ENCODE peak calls at places on chromosomes 5 and 9, in five cellular contexts. D, I, T, L and Y are unnamed samples.

GRCh38 chr9:129853614-129854013 is 18.4 kb downstream of the USP20 start:
- DNase-seq in L (no peak), I (no peak), D (no peak), T (no peak), Y (no peak)

GRCh38 chr5:76419597-76419996 is 16.5 kb downstream of the IQGAP2 start:
- DNase-seq in L (no peak), I (no peak), D (no peak), T (no peak), Y (no peak)

GRCh38 chr9:19564396-19565061 is 155.7 kb downstream of the ACER2 start:
- DNase-seq in T (no peak), D (no peak), L (no peak), I (no peak), Y (no peak)

GRCh38 chr5:58922392-58923171 is 339.7 kb downstream of the RAB3C start:
- DNase-seq in L (no peak), D (peak; percentile 74), T (no peak), I (peak; percentile 55), Y (peak; percentile 92)

GRCh38 chr9:100720922-100721321 is 143.0 kb downstream of the CAVIN4 start:
- DNase-seq in T (no peak), D (peak; percentile 95), L (no peak), I (no peak), Y (no peak)

GRCh38 chr9:79221084-79221483 is 350.7 kb upstream of the TLE4 start:
- DNase-seq in D (peak; percentile 86), T (no peak), L (peak; percentile 87), I (no peak), Y (peak; percentile 49)

GRCh38 chr5:127313847-127314473 is 23.4 kb downstream of the MEGF10 start:
- DNase-seq in I (peak; percentile 82), D (peak; percentile 70), T (peak; percentile 19), L (peak; percentile 39), Y (peak; percentile 61)

GRCh38 chr9:23824241-23825142 is 1.5 kb downstream of the ELAVL2 start:
- DNase-seq in D (no peak), L (peak; percentile 60), I (peak; percentile 64), T (no peak), Y (no peak)

GRCh38 chr5:150636391-150637244 is 3.8 kb upstream of the SYNPO start:
- DNase-seq in L (peak; percentile 71), T (no peak), I (no peak), D (peak; percentile 76), Y (peak; percentile 85)

GRCh38 chr5:103027267-103027666 is 92.7 kb downstream of the GIN1 start:
- DNase-seq in T (no peak), I (no peak), L (no peak), D (no peak), Y (no peak)
- H3K27ac ChIP-seq in T (no peak overlapping the region), I (no peak overlapping the region), L (no peak overlapping the region), D (no peak overlapping the region), Y (no peak overlapping the region)

DNA sequence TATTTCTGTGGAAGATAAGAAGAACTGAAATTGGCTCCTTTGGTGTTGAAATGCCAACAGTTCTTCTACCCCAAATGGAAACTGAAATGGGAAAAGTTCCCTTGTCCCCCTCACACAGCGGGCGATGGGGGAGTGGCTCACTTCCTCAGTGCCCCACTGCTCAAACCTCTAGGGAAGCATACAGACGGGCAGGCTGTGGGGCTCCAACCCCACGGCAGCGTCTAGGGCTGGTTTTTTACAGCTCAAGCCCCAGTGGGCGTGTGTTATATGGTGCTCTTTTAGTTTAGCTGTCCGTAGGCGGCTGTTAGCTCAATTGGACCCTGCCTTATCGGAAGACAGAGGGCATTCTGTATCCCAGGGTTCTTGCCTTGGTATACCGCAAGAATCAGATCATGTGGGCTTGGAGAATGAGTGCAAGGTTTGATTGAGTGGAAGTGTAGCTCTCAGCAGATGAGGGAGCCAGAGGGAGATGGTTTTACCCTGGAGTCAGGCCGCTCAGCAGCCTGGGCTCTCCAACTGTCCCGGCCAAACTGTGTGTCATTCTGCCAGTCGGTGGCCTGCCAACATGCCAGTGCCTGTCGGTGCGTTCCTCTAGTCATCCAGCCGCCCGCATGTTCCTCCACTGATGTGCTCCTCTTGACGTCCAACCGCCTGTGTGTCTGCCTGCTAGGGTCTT is 166.4 kb upstream of the ZNF608 start:
- DNase-seq in D (no peak), T (no peak), I (no peak), L (peak; percentile 86), Y (no peak)
- H3K4me3 ChIP-seq in D (no peak overlapping the region), T (no peak overlapping the region), I (no peak overlapping the region), L (no peak overlapping the region), Y (no peak overlapping the region)

GRCh38 chr5:14439087-14439841 is 142.3 kb upstream of the OTULINL start:
- DNase-seq in I (no peak), T (no peak), D (no peak), L (no peak), Y (no peak)
- H3K27ac ChIP-seq in I (peak overlapping the region; percentile 69), T (no peak overlapping the region), D (no peak overlapping the region), L (no peak overlapping the region), Y (peak overlapping the region; percentile 57)

GRCh38 chr9:113807173-113808061 is 68.7 kb upstream of the ZNF618 start:
- DNase-seq in D (peak; percentile 75), T (no peak), I (no peak), L (peak; percentile 43), Y (peak; percentile 62)
- H3K4me3 ChIP-seq in D (no peak overlapping the region), T (no peak overlapping the region), I (no peak overlapping the region), L (no peak overlapping the region), Y (no peak overlapping the region)

GRCh38 chr9:98913044-98913443 is 30.7 kb upstream of the COL15A1 start:
- DNase-seq in L (no peak), I (no peak), T (no peak), D (no peak), Y (no peak)

GRCh38 chr9:98907055-98907454 is 36.7 kb upstream of the COL15A1 start:
- DNase-seq in D (no peak), L (no peak), T (no peak), I (no peak), Y (no peak)

GRCh38 chr9:98912450-98912849 is 31.3 kb upstream of the COL15A1 start:
- DNase-seq in I (no peak), D (no peak), L (no peak), T (no peak), Y (no peak)

GRCh38 chr9:98908897-98909634 is 34.6 kb upstream of the COL15A1 start:
- DNase-seq in I (no peak), T (no peak), D (peak; percentile 51), L (no peak), Y (no peak)

GRCh38 chr9:98909935-98910334 is 33.8 kb upstream of the COL15A1 start:
- DNase-seq in T (no peak), D (no peak), L (no peak), I (no peak), Y (no peak)
- H3K27ac ChIP-seq in T (no peak overlapping the region), D (no peak overlapping the region), L (no peak overlapping the region), I (no peak overlapping the region), Y (no peak overlapping the region)

GRCh38 chr5:73729329-73729728 is 103.3 kb downstream of the ARHGEF28 start:
- DNase-seq in L (no peak), T (no peak), I (no peak), D (no peak), Y (no peak)

GRCh38 chr5:73728493-73729273 is 102.7 kb downstream of the ARHGEF28 start:
- DNase-seq in I (no peak), L (no peak), D (no peak), T (no peak), Y (no peak)

GRCh38 chr5:73735032-73735734 is 109.2 kb downstream of the ARHGEF28 start:
- DNase-seq in I (no peak), D (no peak), T (no peak), L (no peak), Y (no peak)

GRCh38 chr5:73727470-73727869 is 101.5 kb downstream of the ARHGEF28 start:
- DNase-seq in L (no peak), T (no peak), I (no peak), D (no peak), Y (no peak)

DNA sequence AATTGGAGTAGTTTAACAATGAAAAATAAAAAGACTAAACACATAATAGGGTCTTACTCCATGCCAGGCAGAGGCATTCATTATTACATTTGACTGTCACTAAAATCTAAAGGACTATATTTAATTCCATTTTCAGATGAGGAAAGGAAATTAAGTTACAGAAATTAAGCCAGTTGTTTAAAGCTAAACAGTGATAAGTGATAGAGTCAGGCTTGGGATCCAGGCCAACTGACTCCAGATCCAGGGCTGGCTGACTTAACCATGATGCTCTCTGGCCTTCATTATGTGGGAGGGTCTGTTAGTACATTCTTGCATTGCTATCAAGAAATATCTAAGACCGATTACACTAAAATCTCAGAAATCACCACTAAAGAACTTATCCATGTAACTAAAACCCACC is 107.2 kb downstream of the ARHGEF28 start:
- DNase-seq in T (no peak), I (no peak), D (peak; percentile 41), L (no peak), Y (no peak)
- H3K4me3 ChIP-seq in T (no peak overlapping the region), I (no peak overlapping the region), D (no peak overlapping the region), L (no peak overlapping the region), Y (no peak overlapping the region)

GRCh38 chr9:108637340-108637739 is 218.4 kb downstream of the ACTL7B start:
- DNase-seq in D (no peak), T (no peak), I (no peak), L (no peak), Y (no peak)

GRCh38 chr9:108640211-108640610 is 215.6 kb downstream of the ACTL7B start:
- DNase-seq in L (no peak), T (no peak), I (no peak), D (no peak), Y (no peak)

GRCh38 chr9:108643756-108644510 is 211.9 kb downstream of the ACTL7B start:
- DNase-seq in L (no peak), T (no peak), I (no peak), D (peak; percentile 15), Y (no peak)

GRCh38 chr9:108636023-108636422 is 219.8 kb downstream of the ACTL7B start:
- DNase-seq in D (no peak), L (no peak), I (no peak), T (no peak), Y (no peak)

DNA sequence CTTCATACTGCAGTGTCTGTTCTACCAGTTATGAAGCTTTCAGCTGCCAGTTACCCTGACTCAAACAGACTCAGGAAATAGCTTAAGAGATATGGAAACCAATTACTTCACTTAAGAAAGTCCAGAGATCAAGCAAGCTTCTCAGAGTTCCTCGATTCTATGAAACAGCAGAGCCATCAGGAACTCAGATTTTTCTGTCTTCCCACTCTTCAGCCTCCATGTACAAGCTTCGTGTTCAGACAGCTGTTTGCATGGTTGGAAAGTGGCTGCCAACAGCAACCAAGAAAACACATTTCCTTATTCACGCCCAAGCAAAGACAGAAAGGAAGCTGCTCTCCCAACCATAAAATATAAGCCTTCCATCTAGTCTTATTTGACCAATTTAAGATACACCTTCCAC is 216.1 kb downstream of the ACTL7B start:
- DNase-seq in D (peak; percentile 54), I (no peak), T (no peak), L (no peak), Y (no peak)
- H3K27ac ChIP-seq in D (no peak overlapping the region), I (no peak overlapping the region), T (no peak overlapping the region), L (no peak overlapping the region), Y (no peak overlapping the region)

DNA sequence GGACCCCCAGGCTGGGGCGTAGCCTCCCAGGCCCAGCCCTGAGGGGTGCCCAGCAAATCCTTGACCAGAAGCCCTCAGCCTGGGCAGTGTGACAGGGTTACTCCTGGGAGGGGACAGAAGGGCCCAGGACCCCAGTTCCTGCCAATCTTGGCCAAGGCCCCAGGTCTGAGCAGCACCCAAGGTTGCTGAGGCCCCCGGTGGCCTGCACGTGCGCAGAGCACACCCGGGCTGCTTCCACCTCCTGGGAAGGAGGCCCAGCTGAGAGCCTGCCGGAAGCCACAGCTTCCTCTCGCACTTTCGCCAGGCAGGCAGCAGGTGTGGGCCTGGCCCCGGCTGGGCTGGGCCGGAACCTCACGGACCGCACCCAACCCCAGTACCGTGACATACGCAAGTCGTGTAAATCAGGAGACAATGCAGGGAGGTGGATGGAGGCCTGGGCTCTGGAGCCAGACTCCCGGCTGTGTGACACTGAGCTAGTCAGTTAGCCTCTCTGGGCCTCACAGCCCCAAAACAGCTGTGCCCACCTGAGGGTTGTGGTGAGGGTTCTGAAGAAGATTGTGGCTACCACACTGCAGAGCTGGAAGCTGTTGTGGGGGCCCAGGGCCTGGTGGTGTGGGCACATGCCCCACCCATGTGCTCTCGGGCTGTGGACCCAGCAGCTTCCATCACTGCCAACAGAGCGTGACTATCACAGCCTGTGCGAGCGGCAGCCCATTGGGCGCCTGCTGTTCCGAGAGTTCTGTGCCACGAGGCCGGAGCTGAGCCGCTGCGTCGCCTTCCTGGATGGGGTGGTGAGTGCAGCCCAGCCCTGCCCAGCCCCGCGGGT is 5.1 kb downstream of the GRK6 start:
- DNase-seq in L (no peak), D (no peak), T (peak; percentile 72), I (peak; percentile 94), Y (peak; percentile 60)
- H3K4me3 ChIP-seq in L (no peak overlapping the region), D (no peak overlapping the region), T (peak overlapping the region; percentile 37), I (peak overlapping the region; percentile 18), Y (no peak overlapping the region)